ENCODE peak calls at places on chromosome 11, in ten cellular contexts. Y, E, N, P, R, W, D, Z, L and O are unnamed samples.

GRCh38 chr11:45100338-45100737 is 46.1 kb upstream of the PRDM11 start:
- DNase-seq in Y (peak; percentile 14), E (no peak), N (no peak), P (peak; percentile 33), R (peak; percentile 13), W (no peak), D (no peak), Z (no peak), L (no peak), O (no peak)

GRCh38 chr11:88482871-88483301 is 145.3 kb upstream of the CTSC start:
- DNase-seq in Y (no peak), E (no peak), N (no peak), P (peak; percentile 9), R (no peak), W (no peak), D (no peak), Z (no peak), L (no peak), O (no peak)

GRCh38 chr11:8732276-8732675 is 49.7 kb downstream of the RPL27A start:
- DNase-seq in Y (no peak), E (no peak), N (no peak), P (no peak), R (no peak), W (no peak), D (no peak), Z (no peak), L (no peak), O (no peak)

GRCh38 chr11:69243496-69244200 is 50.3 kb upstream of the MYEOV start:
- DNase-seq in Y (peak; percentile 7), E (no peak), N (no peak), P (no peak), R (no peak), W (no peak), D (no peak), Z (no peak), L (no peak), O (peak; percentile 9)

GRCh38 chr11:117859061-117859460 is 17.4 kb downstream of the FXYD6 start:
- DNase-seq in Y (no peak), E (no peak), N (no peak), P (no peak), R (no peak), W (no peak), D (no peak), Z (no peak), L (no peak), O (no peak)

GRCh38 chr11:80182906-80183305 is 742.1 kb upstream of the TENM4 start:
- DNase-seq in Y (no peak), E (no peak), N (no peak), P (no peak), R (no peak), W (no peak), D (no peak), Z (no peak), L (no peak), O (no peak)

GRCh38 chr11:90134420-90135003 is at the start of gene NAALAD2:
- DNase-seq in Y (peak; percentile 38), E (peak; percentile 57), N (no peak), P (no peak), R (no peak), W (no peak), D (no peak), Z (no peak), L (peak; percentile 75), O (peak; percentile 87)

GRCh38 chr11:116420770-116421528 is 351.8 kb downstream of the BUD13 start:
- DNase-seq in Y (no peak), E (no peak), N (no peak), P (peak; percentile 19), R (no peak), W (no peak), D (no peak), Z (no peak), L (no peak), O (peak; percentile 59)

GRCh38 chr11:12938590-12939247 is 70.4 kb upstream of the RASSF10 start:
- DNase-seq in Y (no peak), E (no peak), N (no peak), P (no peak), R (no peak), W (peak; percentile 29), D (no peak), Z (no peak), L (no peak), O (no peak)

GRCh38 chr11:72831521-72832300 is 17.5 kb downstream of the ATG16L2 start:
- DNase-seq in Y (peak; percentile 85), E (peak; percentile 89), N (peak; percentile 32), P (peak; percentile 68), R (no peak), W (no peak), D (peak; percentile 43), Z (peak; percentile 27), L (peak; percentile 91), O (peak; percentile 91)

GRCh38 chr11:117816151-117816741 is 8.3 kb downstream of the FXYD2 start:
- DNase-seq in Y (no peak), E (peak; percentile 33), N (no peak), P (peak; percentile 34), R (no peak), W (no peak), D (no peak), Z (no peak), L (peak; percentile 54), O (no peak)

GRCh38 chr11:8870461-8871282 is 40.3 kb upstream of the AKIP1 start:
- DNase-seq in Y (peak; percentile 65), E (peak; percentile 52), N (no peak), P (peak; percentile 45), R (no peak), W (no peak), D (no peak), Z (peak; percentile 25), L (peak; percentile 64), O (peak; percentile 83)

GRCh38 chr11:41308286-41308685 is 151.2 kb downstream of the LRRC4C start:
- DNase-seq in Y (no peak), E (no peak), N (no peak), P (no peak), R (no peak), W (no peak), D (no peak), Z (no peak), L (no peak), O (no peak)